ENCODE peak calls at places on chromosomes 6 and 20, in nine cellular contexts. B is breast epithelium, T is SK-N-SH, W is HepG2, H is suprapubic skin, E is Panc1, I is transverse colon, C is GM23338, L is stomach. D is an unnamed sample.

GRCh38 chr6:18207438-18207837 is 52.2 kb downstream of the KDM1B start:
- DNase-seq in B (no peak), T (no peak), W (no peak), H (no peak), E (no peak), I (no peak), C (no peak), L (no peak), D (no peak)

GRCh38 chr6:7112741-7113313 is 5.1 kb downstream of the RREB1 start:
- DNase-seq in B (no peak), T (peak), W (peak), H (no peak), E (no peak), I (peak), C (no peak), L (peak), D (peak)

GRCh38 chr6:124026645-124027044 is 223.0 kb downstream of the NKAIN2 start:
- DNase-seq in B (no peak), T (no peak), W (no peak), H (no peak), E (no peak), I (no peak), C (no peak), L (no peak), D (no peak)

GRCh38 chr20:8788831-8789230 is 280.1 kb upstream of the PLCB4 start:
- DNase-seq in B (no peak), T (no peak), W (no peak), H (no peak), E (no peak), I (peak), C (no peak), L (no peak), D (no peak)

GRCh38 chr20:31633339-31633914 is 4.3 kb upstream of the COX4I2 start:
- DNase-seq in B (no peak), T (peak), W (no peak), H (no peak), E (no peak), I (no peak), C (no peak), L (no peak), D (peak)

GRCh38 chr6:89406157-89406556 is 5.9 kb downstream of the RRAGD start:
- DNase-seq in B (no peak), T (no peak), W (no peak), H (no peak), E (no peak), I (no peak), C (peak), L (no peak), D (no peak)

GRCh38 chr6:33808781-33809180 is 5.0 kb upstream of the MLN start:
- DNase-seq in B (no peak), T (no peak), W (no peak), H (no peak), E (no peak), I (no peak), C (no peak), L (no peak), D (no peak)

GRCh38 chr6:141594874-141595273 is 537.9 kb upstream of the GJE1 start:
- DNase-seq in B (no peak), T (no peak), W (no peak), H (no peak), E (no peak), I (no peak), C (no peak), L (no peak), D (no peak)

GRCh38 chr6:123962508-123962907 is 158.8 kb downstream of the NKAIN2 start:
- DNase-seq in B (no peak), T (no peak), W (peak), H (no peak), E (no peak), I (peak), C (no peak), L (peak), D (no peak)

GRCh38 chr20:8223096-8223870 is 91.2 kb downstream of the PLCB1 start:
- DNase-seq in B (no peak), T (no peak), W (peak), H (no peak), E (no peak), I (no peak), C (no peak), L (no peak), D (no peak)

GRCh38 chr6:151276112-151276745 is 36.5 kb downstream of the AKAP12 start:
- DNase-seq in B (no peak), T (peak), W (no peak), H (no peak), E (no peak), I (no peak), C (no peak), L (no peak), D (no peak)

GRCh38 chr6:55014321-55015088 is 159.8 kb upstream of the HCRTR2 start:
- DNase-seq in B (no peak), T (no peak), W (no peak), H (no peak), E (peak), I (no peak), C (no peak), L (no peak), D (no peak)

GRCh38 chr6:49923826-49924225 is 40.1 kb downstream of the DEFB114 start:
- DNase-seq in B (no peak), T (no peak), W (no peak), H (no peak), E (no peak), I (no peak), C (peak), L (no peak), D (no peak)

GRCh38 chr6:20200761-20201160 is 11.5 kb downstream of the MBOAT1 start:
- DNase-seq in B (peak), T (no peak), W (no peak), H (no peak), E (no peak), I (no peak), C (no peak), L (peak), D (no peak)

GRCh38 chr6:23245559-23245958 is 676.2 kb downstream of the HDGFL1 start:
- DNase-seq in B (no peak), T (peak), W (no peak), H (no peak), E (no peak), I (no peak), C (no peak), L (no peak), D (no peak)

GRCh38 chr20:58084966-58085365 is 143.5 kb downstream of the ANKRD60 start:
- DNase-seq in B (no peak), T (no peak), W (no peak), H (no peak), E (no peak), I (no peak), C (no peak), L (no peak), D (no peak)

GRCh38 chr20:33086052-33086722 is 6.7 kb downstream of the BPIFB4 start:
- DNase-seq in B (no peak), T (no peak), W (no peak), H (no peak), E (no peak), I (no peak), C (no peak), L (no peak), D (peak)

GRCh38 chr6:134949927-134950326 is at the start of gene ALDH8A1:
- DNase-seq in B (no peak), T (no peak), W (no peak), H (no peak), E (no peak), I (no peak), C (peak), L (no peak), D (no peak)

GRCh38 chr6:54315692-54316091 is 7.5 kb downstream of the TINAG start:
- DNase-seq in B (no peak), T (no peak), W (no peak), H (no peak), E (no peak), I (no peak), C (no peak), L (no peak), D (no peak)

GRCh38 chr20:15643713-15644112 is 929.5 kb downstream of the KIF16B start:
- DNase-seq in B (no peak), T (no peak), W (peak), H (no peak), E (no peak), I (no peak), C (peak), L (no peak), D (no peak)

GRCh38 chr6:170542031-170542719 is 10.9 kb downstream of the PSMB1 start:
- DNase-seq in B (no peak), T (no peak), W (no peak), H (no peak), E (no peak), I (no peak), C (no peak), L (no peak), D (no peak)

GRCh38 chr20:41179961-41180360 is 42.6 kb downstream of the PLCG1 start:
- DNase-seq in B (peak), T (no peak), W (no peak), H (peak), E (no peak), I (no peak), C (no peak), L (no peak), D (no peak)

GRCh38 chr20:33239979-33240736 is 4.4 kb downstream of the BPIFA1 start:
- DNase-seq in B (no peak), T (no peak), W (no peak), H (no peak), E (no peak), I (no peak), C (no peak), L (no peak), D (no peak)

GRCh38 chr6:116047173-116047933 is 13.3 kb downstream of the FRK start:
- DNase-seq in B (no peak), T (no peak), W (peak), H (no peak), E (no peak), I (peak), C (no peak), L (no peak), D (no peak)

GRCh38 chr20:59776626-59777320 is 156.7 kb downstream of the SYCP2 start:
- DNase-seq in B (no peak), T (peak), W (no peak), H (no peak), E (no peak), I (no peak), C (no peak), L (no peak), D (no peak)
- TF ChIP-seq CTCF in B (no peak), T (no peak), W (no peak), H (no peak), E (no peak), I (no peak), C (no peak), L (no peak), D (no peak)

GRCh38 chr6:103855750-103856149 is 1004.0 kb downstream of the HACE1 start:
- DNase-seq in B (no peak), T (no peak), W (no peak), H (no peak), E (no peak), I (no peak), C (no peak), L (no peak), D (no peak)
- TF ChIP-seq POLR2AphosphoS5 in B (no peak), T (no peak), W (no peak), H (no peak), E (no peak), I (no peak), C (no peak), L (no peak), D (no peak)

GRCh38 chr6:43174263-43175112 is 3.4 kb downstream of the SRF start:
- DNase-seq in B (peak), T (peak), W (peak), H (peak), E (peak), I (peak), C (peak), L (peak), D (peak)
- TF ChIP-seq CTCF in B (no peak), T (peak), W (peak), H (no peak), E (no peak), I (peak), C (no peak), L (no peak), D (peak)

GRCh38 chr6:35049885-35050284 is 91.3 kb downstream of the TCP11 start:
- DNase-seq in B (no peak), T (peak), W (no peak), H (no peak), E (no peak), I (peak), C (no peak), L (no peak), D (no peak)
- TF ChIP-seq POLR2AphosphoS5 in B (peak), T (no peak), W (no peak), H (no peak), E (no peak), I (peak), C (no peak), L (no peak), D (no peak)

GRCh38 chr6:14919038-14919437 is 326.8 kb upstream of the JARID2 start:
- DNase-seq in B (no peak), T (no peak), W (no peak), H (no peak), E (no peak), I (no peak), C (no peak), L (no peak), D (no peak)

GRCh38 chr6:14921170-14921569 is 324.7 kb upstream of the JARID2 start:
- DNase-seq in B (no peak), T (no peak), W (no peak), H (no peak), E (no peak), I (peak), C (peak), L (peak), D (peak)

GRCh38 chr6:14917101-14917500 is 328.8 kb upstream of the JARID2 start:
- DNase-seq in B (no peak), T (no peak), W (no peak), H (no peak), E (no peak), I (no peak), C (no peak), L (no peak), D (no peak)

GRCh38 chr6:14915888-14916832 is 329.7 kb upstream of the JARID2 start:
- DNase-seq in B (no peak), T (no peak), W (no peak), H (no peak), E (no peak), I (no peak), C (no peak), L (no peak), D (no peak)

GRCh38 chr6:14917511-14917910 is 328.4 kb upstream of the JARID2 start:
- DNase-seq in B (no peak), T (no peak), W (no peak), H (no peak), E (no peak), I (no peak), C (no peak), L (no peak), D (no peak)
- TF ChIP-seq CTCF in B (no peak), T (no peak), W (no peak), H (no peak), E (no peak), I (no peak), C (no peak), L (no peak), D (no peak)

DNA sequence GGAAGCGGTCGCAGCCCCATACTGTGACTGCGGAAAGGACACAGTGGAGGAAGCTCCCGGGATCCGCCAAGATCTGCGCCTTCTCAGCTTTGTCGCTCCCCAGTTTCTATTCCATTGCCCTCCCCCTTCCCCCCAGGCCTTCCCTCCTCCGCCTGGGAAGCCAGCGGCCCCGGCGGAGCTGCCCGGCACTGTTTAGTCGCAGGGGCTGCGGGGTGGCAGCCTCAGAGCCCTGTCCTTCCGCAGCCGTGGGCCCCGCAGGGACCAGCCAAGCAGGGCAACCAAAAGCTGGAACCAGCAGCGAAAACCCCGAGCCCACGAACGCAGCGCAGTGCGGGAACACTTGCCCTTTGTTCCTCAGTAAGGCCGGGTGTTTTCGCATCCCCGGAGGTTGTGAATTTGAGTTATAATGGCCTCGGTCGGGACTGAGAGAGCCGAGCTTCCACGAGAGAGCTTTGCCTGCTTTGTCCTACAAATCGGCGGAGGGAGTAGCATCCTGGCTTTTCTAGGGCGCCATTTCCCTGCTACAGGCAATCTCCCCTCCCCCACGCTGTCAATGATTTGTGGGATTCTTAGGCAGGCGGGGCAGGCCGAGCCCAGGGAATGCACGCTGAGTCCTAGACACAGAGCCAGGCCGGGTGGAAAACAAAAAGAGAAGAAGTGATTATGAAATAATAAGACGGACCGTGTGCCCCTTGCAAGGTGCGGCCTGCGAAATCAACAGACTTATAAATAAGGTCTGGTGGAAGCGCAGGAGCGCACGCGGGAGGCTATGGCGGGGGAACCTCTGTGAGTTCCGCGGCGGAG is 4.0 kb upstream of the TUBB2B start:
- DNase-seq in B (no peak), T (peak), W (peak), H (no peak), E (no peak), I (peak), C (peak), L (peak), D (no peak)
- TF ChIP-seq POLR2AphosphoS5 in B (peak), T (peak), W (peak), H (no peak), E (no peak), I (peak), C (peak), L (peak), D (peak)

DNA sequence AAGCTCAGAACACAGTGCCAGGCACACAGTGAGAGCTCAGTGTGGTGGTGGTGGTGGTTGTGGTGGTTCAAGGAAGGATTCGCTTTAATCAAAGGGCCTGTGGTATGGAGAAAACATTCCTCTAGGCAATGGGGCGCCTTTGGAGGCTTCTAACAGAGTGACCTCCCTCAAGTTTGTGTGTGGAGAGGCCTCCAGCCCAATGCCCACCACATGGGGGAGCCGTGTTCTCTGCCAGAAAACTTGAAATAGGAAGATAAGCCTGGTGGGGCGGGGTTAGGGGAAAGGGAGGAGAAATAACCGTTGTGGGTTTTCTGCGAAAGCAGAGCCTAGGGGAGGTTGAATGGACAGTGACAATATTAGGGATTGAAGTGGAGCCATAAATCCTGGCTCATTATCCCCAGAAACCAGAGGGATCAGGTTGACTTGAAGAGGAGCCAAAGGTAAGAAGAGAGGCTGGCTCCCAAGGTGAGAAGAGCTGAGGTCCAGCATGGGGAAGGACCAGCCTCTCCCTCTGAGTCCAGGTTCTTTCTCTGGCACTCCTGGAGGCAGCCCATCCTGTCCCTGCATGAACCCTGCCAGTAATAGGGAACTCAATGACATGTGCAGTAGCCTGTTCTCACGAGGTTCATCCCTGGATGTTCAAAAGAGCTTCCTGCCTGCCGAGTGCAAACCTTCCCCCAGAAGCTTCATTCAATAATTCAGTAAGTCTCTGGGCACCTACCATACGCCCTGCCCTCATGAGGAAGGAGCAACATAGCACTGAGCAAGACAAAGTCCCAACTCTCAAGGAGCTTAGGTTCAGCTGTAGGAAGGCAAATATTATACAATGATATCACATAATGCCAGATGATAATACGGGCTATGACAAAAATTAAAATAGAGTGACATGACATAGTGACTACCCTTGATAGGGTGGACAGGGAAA is 51.4 kb downstream of the TGM2 start:
- DNase-seq in B (no peak), T (no peak), W (peak), H (no peak), E (no peak), I (no peak), C (peak), L (no peak), D (no peak)
- TF ChIP-seq CTCF in B (no peak), T (peak), W (peak), H (no peak), E (peak), I (no peak), C (peak), L (no peak), D (no peak)

DNA sequence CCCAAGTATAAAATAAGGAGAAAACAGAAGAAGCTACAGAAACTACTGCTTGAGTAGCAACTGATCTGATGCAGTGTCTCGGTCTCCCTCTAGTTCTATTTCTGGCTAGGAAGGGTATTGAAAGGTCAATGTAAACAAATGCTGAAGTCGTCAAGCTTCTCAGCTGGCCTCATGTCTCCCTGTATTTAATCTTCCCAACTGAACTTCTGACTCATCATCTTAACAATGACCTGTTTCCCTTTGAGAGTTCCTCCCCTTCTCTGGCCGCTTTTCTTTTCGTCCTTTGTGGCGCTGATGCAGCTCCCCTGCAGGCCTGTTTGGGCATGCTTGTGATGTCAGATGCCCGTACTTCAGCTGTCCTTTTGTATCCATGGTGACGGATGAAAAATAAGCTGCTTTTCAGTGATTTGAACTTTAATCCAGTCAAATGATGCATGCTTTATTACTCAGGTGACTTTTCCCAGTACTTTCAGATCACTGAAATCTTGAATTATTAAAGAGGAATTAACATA is 7.8 kb upstream of the LCA5 start:
- DNase-seq in B (peak), T (peak), W (peak), H (no peak), E (peak), I (peak), C (peak), L (peak), D (no peak)
- TF ChIP-seq POLR2AphosphoS5 in B (peak), T (no peak), W (no peak), H (peak), E (peak), I (peak), C (no peak), L (peak), D (no peak)